ENCODE peak calls at places on chromosomes 4 and X, in seven cellular contexts. B is trophoblast cell, Q is NCI-H2029 treated with DMSO at 0.1 percent for 48 hours, I is Caki2, H is activated T-cell treated with anti-CD3 and anti-CD28 coated beads for 4 hours, K is H54, W is LNCaP clone FGC. O is an unnamed sample.

GRCh38 chr4:42618018-42618417 is 38.9 kb downstream of the ATP8A1 start:
- DNase-seq in W (no peak), K (no peak), Q (no peak), B (no peak), H (no peak), I (no peak), O (no peak)

GRCh38 chrX:48578661-48579128 is 4.4 kb downstream of the RBM3 start:
- DNase-seq in W (no peak), H (no peak), B (peak), K (no peak), Q (no peak), I (no peak), O (no peak)

GRCh38 chr4:100014616-100015015 is 64.5 kb upstream of the H2AZ1 start:
- DNase-seq in W (no peak), K (no peak), B (no peak), H (no peak), Q (no peak), I (no peak), O (no peak)

GRCh38 chr4:5122114-5122513 is 70.8 kb downstream of the STK32B start:
- DNase-seq in K (no peak), Q (no peak), I (no peak), B (no peak), W (no peak), H (no peak), O (no peak)

GRCh38 chrX:36407886-36408285 is 488.4 kb downstream of the CFAP47 start:
- DNase-seq in H (no peak), K (no peak), B (no peak), W (no peak), Q (peak), I (no peak), O (no peak)

GRCh38 chr4:7485096-7485495 is 50.4 kb upstream of the PSAPL1 start:
- DNase-seq in I (no peak), H (no peak), W (no peak), Q (no peak), K (no peak), B (no peak), O (no peak)

GRCh38 chr4:15250021-15250441 is 177.8 kb upstream of the C1QTNF7 start:
- DNase-seq in K (no peak), H (no peak), B (peak), Q (no peak), W (no peak), I (no peak), O (no peak)

GRCh38 chr4:55398966-55399365 is 3.2 kb downstream of the TMEM165 start:
- DNase-seq in H (no peak), I (no peak), B (no peak), Q (no peak), W (no peak), K (no peak), O (no peak)

GRCh38 chr4:99395595-99396364 is 39.4 kb downstream of the ADH7 start:
- DNase-seq in K (no peak), I (peak), Q (no peak), W (no peak), H (no peak), B (no peak), O (no peak)

GRCh38 chr4:54217642-54218486 is 11.2 kb upstream of the PDGFRA start:
- DNase-seq in K (peak), B (peak), Q (peak), H (peak), I (peak), W (peak), O (peak)

GRCh38 chr4:184174571-184175488 is 42.8 kb downstream of the ENPP6 start:
- DNase-seq in I (no peak), Q (no peak), H (no peak), B (no peak), W (no peak), K (no peak), O (no peak)

GRCh38 chrX:41095174-41095573 is 9.9 kb downstream of the USP9X start:
- DNase-seq in W (no peak), H (no peak), B (no peak), I (no peak), K (no peak), Q (no peak), O (no peak)

GRCh38 chr4:69823481-69824186 is 36.3 kb downstream of the SULT1E1 start:
- DNase-seq in B (no peak), K (no peak), W (peak), Q (peak), H (peak), I (peak), O (no peak)

GRCh38 chr4:65167719-65168118 is 502.6 kb downstream of the EPHA5 start:
- DNase-seq in Q (no peak), W (no peak), B (no peak), I (no peak), K (no peak), H (no peak), O (no peak)

GRCh38 chr4:39305902-39306677 is 60.1 kb downstream of the RFC1 start:
- DNase-seq in Q (no peak), H (no peak), K (no peak), I (no peak), W (no peak), B (no peak), O (no peak)

GRCh38 chr4:24856586-24856985 is 56.3 kb downstream of the CCDC149 start:
- DNase-seq in H (no peak), W (no peak), I (peak), B (no peak), Q (no peak), K (peak), O (no peak)

GRCh38 chr4:125728568-125728967 is 413.8 kb downstream of the FAT4 start:
- DNase-seq in K (peak), Q (no peak), I (peak), W (no peak), H (no peak), B (peak), O (no peak)

GRCh38 chr4:144754562-144755410 is 108.8 kb downstream of the HHIP start:
- DNase-seq in Q (no peak), H (no peak), K (no peak), W (no peak), B (peak), I (peak), O (no peak)

GRCh38 chr4:79862842-79863241 is 210.2 kb downstream of the ANTXR2 start:
- DNase-seq in Q (no peak), I (no peak), B (no peak), W (no peak), K (no peak), H (no peak), O (no peak)

GRCh38 chr4:5753766-5754528 is 42.9 kb downstream of the EVC start:
- DNase-seq in H (no peak), I (peak), W (no peak), Q (no peak), B (peak), K (peak), O (no peak)

GRCh38 chrX:119573840-119574393 is 446 bp upstream of the UBE2A start:
- DNase-seq in H (no peak), W (peak), K (peak), I (no peak), B (no peak), Q (no peak), O (peak)

GRCh38 chr4:147846318-147847135 is 114.6 kb downstream of the ARHGAP10 start:
- DNase-seq in B (no peak), W (no peak), H (no peak), I (no peak), Q (no peak), K (no peak), O (no peak)

GRCh38 chr4:74311696-74312313 is 3.5 kb downstream of the EPGN start:
- DNase-seq in I (peak), Q (peak), W (peak), H (no peak), K (no peak), B (peak), O (peak)

GRCh38 chr4:40843696-40844095 is 93.9 kb downstream of the NSUN7 start:
- DNase-seq in K (no peak), I (no peak), W (no peak), H (peak), B (peak), Q (no peak), O (no peak)

GRCh38 chr4:152577708-152578421 is 42.0 kb upstream of the FBXW7 start:
- DNase-seq in I (no peak), H (no peak), B (no peak), Q (no peak), W (no peak), K (no peak), O (no peak)

GRCh38 chrX:132520792-132521191 is 32.0 kb upstream of the MBNL3 start:
- DNase-seq in Q (no peak), K (no peak), H (no peak), B (no peak), I (no peak), W (no peak), O (no peak)

GRCh38 chr4:163166041-163166579 is 580 bp downstream of the NAF1 start:
- DNase-seq in Q (no peak), I (no peak), W (no peak), K (peak), B (peak), H (peak), O (peak)

GRCh38 chrX:100804780-100805179 is 15.4 kb upstream of the CSTF2 start:
- DNase-seq in W (no peak), H (no peak), B (no peak), K (no peak), Q (no peak), I (no peak), O (no peak)

GRCh38 chr4:40316333-40316781 is 18.8 kb upstream of the CHRNA9 start:
- DNase-seq in W (no peak), B (peak), Q (no peak), I (peak), H (peak), K (no peak), O (no peak)

GRCh38 chrX:118702741-118703140 is 24.7 kb upstream of the IL13RA1 start:
- DNase-seq in W (no peak), K (peak), B (no peak), Q (no peak), I (no peak), H (no peak), O (no peak)

O was measured in tibial nerve.